ENCODE peak calls at places on chromosomes 6 and 20, in seven cellular contexts. One of them, this sample, is unnamed.

GRCh38 chr20:924639-925038 is 8.5 kb upstream of the ANGPT4 start:
- DNase-seq in IMR-90: no peak
- DNase-seq in breast epithelium: no peak
- DNase-seq in Panc1: no peak
- DNase-seq in lower lobe of right lung: no peak
- DNase-seq in GM12878: no peak
- DNase-seq in HepG2: peak; percentile 62
- DNase-seq in this sample: no peak

GRCh38 chr6:5302995-5303622 is 41.8 kb downstream of the FARS2 start:
- DNase-seq in GM12878: peak; percentile 41
- DNase-seq in Panc1: peak; percentile 61
- DNase-seq in HepG2: peak; percentile 73
- DNase-seq in lower lobe of right lung: peak; percentile 56
- DNase-seq in breast epithelium: peak; percentile 71
- DNase-seq in IMR-90: peak; percentile 5
- DNase-seq in this sample: no peak

GRCh38 chr20:58439974-58440767 is 51.1 kb downstream of the VAPB start:
- DNase-seq in lower lobe of right lung: no peak
- DNase-seq in HepG2: no peak
- DNase-seq in breast epithelium: no peak
- DNase-seq in GM12878: no peak
- DNase-seq in Panc1: no peak
- DNase-seq in IMR-90: no peak
- DNase-seq in this sample: no peak

GRCh38 chr6:75600694-75601265 is 900 bp upstream of the SENP6 start:
- DNase-seq in lower lobe of right lung: no peak
- DNase-seq in breast epithelium: no peak
- DNase-seq in Panc1: no peak
- DNase-seq in IMR-90: no peak
- DNase-seq in HepG2: no peak
- DNase-seq in GM12878: no peak
- DNase-seq in this sample: no peak

GRCh38 chr6:117605169-117605826 is 3.0 kb upstream of the GOPC start:
- DNase-seq in breast epithelium: no peak
- DNase-seq in HepG2: peak; percentile 80
- DNase-seq in Panc1: peak; percentile 70
- DNase-seq in IMR-90: peak; percentile 83
- DNase-seq in lower lobe of right lung: no peak
- DNase-seq in GM12878: peak; percentile 66
- DNase-seq in this sample: no peak

GRCh38 chr6:93685494-93685893 is 266.1 kb upstream of the EPHA7 start:
- DNase-seq in IMR-90: no peak
- DNase-seq in breast epithelium: no peak
- DNase-seq in GM12878: no peak
- DNase-seq in Panc1: no peak
- DNase-seq in HepG2: no peak
- DNase-seq in lower lobe of right lung: no peak
- DNase-seq in this sample: no peak

GRCh38 chr6:93447874-93448273 is 28.5 kb upstream of the EPHA7 start:
- DNase-seq in lower lobe of right lung: no peak
- DNase-seq in Panc1: no peak
- DNase-seq in GM12878: no peak
- DNase-seq in IMR-90: no peak
- DNase-seq in HepG2: no peak
- DNase-seq in breast epithelium: no peak
- DNase-seq in this sample: no peak

GRCh38 chr6:16482702-16483314 is 244.4 kb downstream of the GMPR start:
- DNase-seq in lower lobe of right lung: no peak
- DNase-seq in Panc1: no peak
- DNase-seq in HepG2: no peak
- DNase-seq in breast epithelium: no peak
- DNase-seq in IMR-90: no peak
- DNase-seq in GM12878: no peak
- DNase-seq in this sample: no peak

GRCh38 chr20:15440249-15440820 is 1102.9 kb upstream of the FLRT3 start:
- DNase-seq in HepG2: no peak
- DNase-seq in breast epithelium: no peak
- DNase-seq in IMR-90: no peak
- DNase-seq in Panc1: no peak
- DNase-seq in lower lobe of right lung: no peak
- DNase-seq in GM12878: no peak
- DNase-seq in this sample: no peak

GRCh38 chr20:60191014-60191413 is 232.8 kb downstream of the CDH26 start:
- DNase-seq in GM12878: no peak
- DNase-seq in Panc1: no peak
- DNase-seq in breast epithelium: no peak
- DNase-seq in HepG2: no peak
- DNase-seq in IMR-90: no peak
- DNase-seq in lower lobe of right lung: no peak
- DNase-seq in this sample: no peak

GRCh38 chr20:21981179-21981578 is 275.7 kb downstream of the PAX1 start:
- DNase-seq in lower lobe of right lung: no peak
- DNase-seq in Panc1: no peak
- DNase-seq in IMR-90: no peak
- DNase-seq in HepG2: no peak
- DNase-seq in GM12878: no peak
- DNase-seq in breast epithelium: no peak
- DNase-seq in this sample: no peak

GRCh38 chr6:39339111-39339510 is 16.6 kb upstream of the KCNK16 start:
- DNase-seq in Panc1: no peak
- DNase-seq in HepG2: no peak
- DNase-seq in lower lobe of right lung: no peak
- DNase-seq in breast epithelium: no peak
- DNase-seq in IMR-90: no peak
- DNase-seq in GM12878: no peak
- DNase-seq in this sample: no peak

GRCh38 chr20:8089668-8090067 is 42.4 kb upstream of the PLCB1 start:
- DNase-seq in GM12878: no peak
- DNase-seq in breast epithelium: no peak
- DNase-seq in Panc1: no peak
- DNase-seq in HepG2: no peak
- DNase-seq in lower lobe of right lung: no peak
- DNase-seq in IMR-90: no peak
- DNase-seq in this sample: no peak

GRCh38 chr20:56893206-56893605 is 264.1 kb downstream of the TFAP2C start:
- DNase-seq in HepG2: no peak
- DNase-seq in breast epithelium: no peak
- DNase-seq in GM12878: no peak
- DNase-seq in lower lobe of right lung: no peak
- DNase-seq in Panc1: no peak
- DNase-seq in IMR-90: no peak
- DNase-seq in this sample: no peak

GRCh38 chr6:163735076-163735475 is 320.6 kb downstream of the QKI start:
- DNase-seq in IMR-90: no peak
- DNase-seq in HepG2: no peak
- DNase-seq in lower lobe of right lung: no peak
- DNase-seq in GM12878: no peak
- DNase-seq in breast epithelium: no peak
- DNase-seq in Panc1: no peak
- DNase-seq in this sample: no peak

GRCh38 chr20:2920473-2920872 is 47.2 kb downstream of the PTPRA start:
- DNase-seq in HepG2: no peak
- DNase-seq in IMR-90: no peak
- DNase-seq in lower lobe of right lung: no peak
- DNase-seq in GM12878: no peak
- DNase-seq in Panc1: no peak
- DNase-seq in breast epithelium: no peak
- DNase-seq in this sample: no peak

GRCh38 chr6:11609324-11610071 is 71.9 kb downstream of the TMEM170B start:
- DNase-seq in breast epithelium: no peak
- DNase-seq in HepG2: no peak
- DNase-seq in lower lobe of right lung: peak; percentile 55
- DNase-seq in Panc1: no peak
- DNase-seq in GM12878: no peak
- DNase-seq in IMR-90: peak; percentile 85
- DNase-seq in this sample: peak; percentile 52

GRCh38 chr20:58174708-58175287 is 53.7 kb downstream of the ANKRD60 start:
- DNase-seq in GM12878: no peak
- DNase-seq in HepG2: no peak
- DNase-seq in IMR-90: no peak
- DNase-seq in Panc1: no peak
- DNase-seq in lower lobe of right lung: peak; percentile 24
- DNase-seq in breast epithelium: no peak
- DNase-seq in this sample: peak; percentile 47

GRCh38 chr6:37077459-37078296 is 72.2 kb downstream of the FGD2 start:
- DNase-seq in lower lobe of right lung: peak; percentile 70
- DNase-seq in GM12878: no peak
- DNase-seq in IMR-90: peak; percentile 95
- DNase-seq in breast epithelium: peak; percentile 61
- DNase-seq in Panc1: no peak
- DNase-seq in HepG2: no peak
- DNase-seq in this sample: no peak

GRCh38 chr6:14478396-14479225 is 361.0 kb downstream of the CD83 start:
- DNase-seq in Panc1: no peak
- DNase-seq in breast epithelium: no peak
- DNase-seq in IMR-90: peak; percentile 49
- DNase-seq in GM12878: no peak
- DNase-seq in HepG2: no peak
- DNase-seq in lower lobe of right lung: no peak
- DNase-seq in this sample: no peak

GRCh38 chr20:16689906-16690305 is 39.9 kb upstream of the SNRPB2 start:
- DNase-seq in breast epithelium: no peak
- DNase-seq in GM12878: no peak
- DNase-seq in HepG2: no peak
- DNase-seq in lower lobe of right lung: no peak
- DNase-seq in Panc1: no peak
- DNase-seq in IMR-90: no peak
- DNase-seq in this sample: no peak

GRCh38 chr20:44776977-44777376 is 31.3 kb downstream of the KCNK15 start:
- DNase-seq in breast epithelium: no peak
- DNase-seq in HepG2: peak; percentile 31
- DNase-seq in IMR-90: peak; percentile 16
- DNase-seq in GM12878: no peak
- DNase-seq in lower lobe of right lung: no peak
- DNase-seq in Panc1: no peak
- DNase-seq in this sample: no peak

GRCh38 chr6:25874822-25875562 is 949 bp upstream of the SLC17A3 start:
- DNase-seq in IMR-90: no peak
- DNase-seq in breast epithelium: no peak
- DNase-seq in Panc1: no peak
- DNase-seq in GM12878: no peak
- DNase-seq in HepG2: no peak
- DNase-seq in lower lobe of right lung: no peak
- DNase-seq in this sample: no peak

GRCh38 chr20:24017160-24017761 is 28.7 kb upstream of the GGTLC1 start:
- DNase-seq in Panc1: no peak
- DNase-seq in lower lobe of right lung: no peak
- DNase-seq in breast epithelium: no peak
- DNase-seq in IMR-90: no peak
- DNase-seq in GM12878: no peak
- DNase-seq in HepG2: no peak
- DNase-seq in this sample: no peak

GRCh38 chr6:84089081-84089480 is 55.5 kb downstream of the MRAP2 start:
- DNase-seq in breast epithelium: no peak
- DNase-seq in IMR-90: no peak
- DNase-seq in HepG2: no peak
- DNase-seq in Panc1: no peak
- DNase-seq in lower lobe of right lung: no peak
- DNase-seq in GM12878: no peak
- DNase-seq in this sample: no peak

GRCh38 chr6:139144490-139145085 is 9.7 kb downstream of the HECA start:
- DNase-seq in GM12878: no peak
- DNase-seq in lower lobe of right lung: no peak
- DNase-seq in Panc1: no peak
- DNase-seq in IMR-90: no peak
- DNase-seq in breast epithelium: no peak
- DNase-seq in HepG2: no peak
- DNase-seq in this sample: no peak
- H3K4me1 ChIP-seq in GM12878: no peaks in the 10 kb centered on the region
- H3K4me1 ChIP-seq in lower lobe of right lung: peaks cover 72% of the 10 kb centered on the region
- H3K4me1 ChIP-seq in Panc1: no peaks in the 10 kb centered on the region
- H3K4me1 ChIP-seq in IMR-90: peaks cover 10% of the 10 kb centered on the region
- H3K4me1 ChIP-seq in breast epithelium: no peaks in the 10 kb centered on the region
- H3K4me1 ChIP-seq in HepG2: no peaks in the 10 kb centered on the region
- H3K4me1 ChIP-seq in this sample: peaks cover 30% of the 10 kb centered on the region

GRCh38 chr20:46348231-46348803 is 40.0 kb upstream of the CDH22 start:
- DNase-seq in lower lobe of right lung: no peak
- DNase-seq in GM12878: no peak
- DNase-seq in breast epithelium: no peak
- DNase-seq in IMR-90: peak; percentile 22
- DNase-seq in HepG2: no peak
- DNase-seq in Panc1: no peak
- DNase-seq in this sample: no peak
- TF ChIP-seq CTCF in lower lobe of right lung: no peak
- TF ChIP-seq CTCF in GM12878: peak; percentile 3
- TF ChIP-seq CTCF in breast epithelium: no peak
- TF ChIP-seq CTCF in IMR-90: no peak
- TF ChIP-seq CTCF in HepG2: no peak
- TF ChIP-seq CTCF in Panc1: no peak
- TF ChIP-seq CTCF in this sample: no peak

GRCh38 chr20:37396520-37397075 is 50.7 kb downstream of the SRC start:
- DNase-seq in lower lobe of right lung: no peak
- DNase-seq in GM12878: no peak
- DNase-seq in HepG2: no peak
- DNase-seq in breast epithelium: no peak
- DNase-seq in IMR-90: no peak
- DNase-seq in Panc1: no peak
- DNase-seq in this sample: no peak
- H3K4me1 ChIP-seq in lower lobe of right lung: no peaks in the 10 kb centered on the region
- H3K4me1 ChIP-seq in GM12878: no peaks in the 10 kb centered on the region
- H3K4me1 ChIP-seq in HepG2: peaks cover 78% of the 10 kb centered on the region
- H3K4me1 ChIP-seq in breast epithelium: no peaks in the 10 kb centered on the region
- H3K4me1 ChIP-seq in IMR-90: no peaks in the 10 kb centered on the region
- H3K4me1 ChIP-seq in Panc1: no peaks in the 10 kb centered on the region
- H3K4me1 ChIP-seq in this sample: peaks cover 48% of the 10 kb centered on the region

GRCh38 chr6:149951096-149951495 is 9.3 kb downstream of the ULBP2 start:
- DNase-seq in IMR-90: no peak
- DNase-seq in breast epithelium: no peak
- DNase-seq in GM12878: no peak
- DNase-seq in Panc1: no peak
- DNase-seq in lower lobe of right lung: no peak
- DNase-seq in HepG2: no peak
- DNase-seq in this sample: no peak

GRCh38 chr6:149948616-149949015 is 6.8 kb downstream of the ULBP2 start:
- DNase-seq in Panc1: no peak
- DNase-seq in breast epithelium: no peak
- DNase-seq in lower lobe of right lung: no peak
- DNase-seq in IMR-90: no peak
- DNase-seq in HepG2: no peak
- DNase-seq in GM12878: no peak
- DNase-seq in this sample: no peak

GRCh38 chr6:149948011-149948410 is 6.2 kb downstream of the ULBP2 start:
- DNase-seq in breast epithelium: no peak
- DNase-seq in Panc1: no peak
- DNase-seq in IMR-90: no peak
- DNase-seq in lower lobe of right lung: no peak
- DNase-seq in HepG2: no peak
- DNase-seq in GM12878: no peak
- DNase-seq in this sample: no peak

GRCh38 chr6:149951626-149952025 is 9.8 kb downstream of the ULBP2 start:
- DNase-seq in HepG2: no peak
- DNase-seq in lower lobe of right lung: no peak
- DNase-seq in IMR-90: no peak
- DNase-seq in GM12878: no peak
- DNase-seq in breast epithelium: no peak
- DNase-seq in Panc1: no peak
- DNase-seq in this sample: no peak

DNA sequence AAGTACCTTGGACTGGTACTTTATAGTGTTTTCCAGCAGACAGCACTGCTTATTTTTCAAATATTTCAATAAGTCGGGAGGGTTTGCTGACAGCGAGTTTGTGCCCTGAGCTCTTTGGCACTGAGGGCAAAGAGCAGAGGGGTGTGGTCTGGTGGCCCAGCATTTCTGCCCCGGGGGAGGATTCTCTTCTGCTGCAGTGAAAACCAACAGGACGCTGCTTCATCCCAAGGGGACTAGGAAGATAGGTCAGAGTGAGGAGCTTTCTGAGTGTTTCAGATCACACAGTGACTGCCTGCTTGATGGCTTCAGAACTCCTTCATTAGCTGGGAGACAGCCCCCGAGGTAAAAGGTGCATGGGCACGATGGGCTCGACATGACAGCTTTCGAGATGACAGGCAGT is 8.6 kb downstream of the ULBP2 start:
- DNase-seq in IMR-90: no peak
- DNase-seq in lower lobe of right lung: no peak
- DNase-seq in HepG2: no peak
- DNase-seq in GM12878: no peak
- DNase-seq in Panc1: no peak
- DNase-seq in breast epithelium: no peak
- DNase-seq in this sample: no peak
- TF ChIP-seq CTCF in IMR-90: no peak
- TF ChIP-seq CTCF in lower lobe of right lung: no peak
- TF ChIP-seq CTCF in HepG2: no peak
- TF ChIP-seq CTCF in GM12878: no peak
- TF ChIP-seq CTCF in Panc1: no peak
- TF ChIP-seq CTCF in breast epithelium: no peak
- TF ChIP-seq CTCF in this sample: no peak

This sample was measured in thoracic aorta.